ENCODE peak calls at places on chromosomes 12 and 14, in eight cellular contexts. H is GM04504, R is naive B cell, Z is GOT3, I is activated T-cell treated with anti-CD3 and anti-CD28 coated beads for 1 hour, L is cardiac muscle cell, U is epithelial cell of esophagus, X is heart left ventricle. Y is an unnamed sample.

GRCh38 chr12:2289525-2289924 is 236.7 kb downstream of the CACNA1C start:
- DNase-seq in H (no peak), R (no peak), Z (no peak), I (no peak), L (no peak), U (no peak), X (no peak), Y (no peak)

GRCh38 chr12:51401486-51401885 is 10.3 kb upstream of the GALNT6 start:
- DNase-seq in H (no peak), R (no peak), Z (no peak), I (no peak), L (no peak), U (no peak), X (no peak), Y (no peak)

GRCh38 chr14:67859169-67859749 is 39.7 kb downstream of the RAD51B start:
- DNase-seq in H (no peak), R (no peak), Z (no peak), I (no peak), L (no peak), U (no peak), X (no peak), Y (no peak)

GRCh38 chr14:68211886-68212285 is 392.3 kb downstream of the RAD51B start:
- DNase-seq in H (no peak), R (no peak), Z (no peak), I (no peak), L (no peak), U (no peak), X (no peak), Y (no peak)

GRCh38 chr12:20364501-20364900 is 3.8 kb upstream of the PDE3A start:
- DNase-seq in H (no peak), R (no peak), Z (no peak), I (no peak), L (no peak), U (peak; percentile 8), X (peak; percentile 48), Y (no peak)

GRCh38 chr12:34386621-34387255 is 364.4 kb downstream of the ALG10 start:
- DNase-seq in H (no peak), R (no peak), Z (no peak), I (no peak), L (no peak), U (no peak), X (no peak), Y (no peak)

GRCh38 chr12:19130224-19131019 is 889 bp downstream of the PLEKHA5 start:
- DNase-seq in H (no peak), R (peak; percentile 7), Z (no peak), I (no peak), L (peak; percentile 54), U (peak; percentile 36), X (peak; percentile 38), Y (peak; percentile 33)

GRCh38 chr12:64532734-64533351 is 77.5 kb upstream of the RASSF3 start:
- DNase-seq in H (no peak), R (no peak), Z (no peak), I (no peak), L (no peak), U (no peak), X (no peak), Y (no peak)

GRCh38 chr12:108995370-108995992 is 25.4 kb downstream of the SVOP start:
- DNase-seq in H (no peak), R (no peak), Z (no peak), I (no peak), L (no peak), U (peak; percentile 8), X (no peak), Y (no peak)